ENCODE peak calls at places on chromosomes 13 and 19, in six cellular contexts. One of them, this sample, is unnamed.

GRCh38 chr19:52140077-52140710 is 456 bp upstream of the ZNF616 start:
- DNase-seq in HCT116: no peak
- DNase-seq in H1: no peak
- DNase-seq in HepG2: peak; percentile 54
- DNase-seq in K562: no peak
- DNase-seq in GM12878: no peak
- DNase-seq in this sample: no peak

GRCh38 chr13:96984061-96984508 is 10.2 kb downstream of the OXGR1 start:
- DNase-seq in HCT116: no peak
- DNase-seq in GM12878: peak; percentile 9
- DNase-seq in H1: no peak
- DNase-seq in K562: peak; percentile 11
- DNase-seq in HepG2: no peak
- DNase-seq in this sample: no peak

GRCh38 chr19:388691-389090 is 20.3 kb downstream of the C2CD4C start:
- DNase-seq in H1: no peak
- DNase-seq in HepG2: no peak
- DNase-seq in GM12878: no peak
- DNase-seq in K562: no peak
- DNase-seq in HCT116: no peak
- DNase-seq in this sample: no peak

GRCh38 chr13:28611021-28611420 is 47.9 kb upstream of the POMP start:
- DNase-seq in HCT116: no peak
- DNase-seq in HepG2: no peak
- DNase-seq in GM12878: no peak
- DNase-seq in H1: no peak
- DNase-seq in K562: no peak
- DNase-seq in this sample: no peak

GRCh38 chr13:96053003-96053703 is at the start of gene UGGT2:
- DNase-seq in HepG2: peak; percentile 85
- DNase-seq in H1: peak; percentile 59
- DNase-seq in HCT116: peak; percentile 91
- DNase-seq in K562: peak; percentile 95
- DNase-seq in GM12878: peak; percentile 64
- DNase-seq in this sample: peak; percentile 63

GRCh38 chr19:45668342-45668871 is 386 bp downstream of the GIPR start:
- DNase-seq in GM12878: no peak
- DNase-seq in K562: no peak
- DNase-seq in HepG2: no peak
- DNase-seq in HCT116: no peak
- DNase-seq in H1: no peak
- DNase-seq in this sample: no peak

GRCh38 chr13:69300131-69300530 is 807.5 kb upstream of the ATXN8OS start:
- DNase-seq in HCT116: no peak
- DNase-seq in K562: no peak
- DNase-seq in HepG2: no peak
- DNase-seq in H1: no peak
- DNase-seq in GM12878: no peak
- DNase-seq in this sample: no peak

GRCh38 chr13:31119966-31120733 is 41.6 kb downstream of the HSPH1 start:
- DNase-seq in GM12878: no peak
- DNase-seq in H1: no peak
- DNase-seq in HepG2: no peak
- DNase-seq in HCT116: no peak
- DNase-seq in K562: no peak
- DNase-seq in this sample: no peak

GRCh38 chr13:37211542-37211941 is 106.1 kb upstream of the CSNK1A1L start:
- DNase-seq in HCT116: no peak
- DNase-seq in GM12878: no peak
- DNase-seq in H1: no peak
- DNase-seq in HepG2: no peak
- DNase-seq in K562: no peak
- DNase-seq in this sample: no peak

GRCh38 chr13:24183741-24184182 is 23.2 kb downstream of the SPATA13 start:
- DNase-seq in H1: no peak
- DNase-seq in HepG2: peak; percentile 85
- DNase-seq in GM12878: no peak
- DNase-seq in K562: no peak
- DNase-seq in HCT116: no peak
- DNase-seq in this sample: no peak

GRCh38 chr19:34503546-34504272 is 22.2 kb downstream of the WTIP start:
- DNase-seq in K562: no peak
- DNase-seq in H1: no peak
- DNase-seq in HCT116: no peak
- DNase-seq in HepG2: no peak
- DNase-seq in GM12878: no peak
- DNase-seq in this sample: no peak

GRCh38 chr13:61664821-61665705 is 249.4 kb upstream of the PCDH20 start:
- DNase-seq in GM12878: no peak
- DNase-seq in H1: no peak
- DNase-seq in K562: no peak
- DNase-seq in HCT116: peak; percentile 10
- DNase-seq in HepG2: peak; percentile 90
- DNase-seq in this sample: no peak

GRCh38 chr19:27966390-27966816 is 1246.5 kb downstream of the UQCRFS1 start:
- DNase-seq in K562: peak; percentile 9
- DNase-seq in HCT116: no peak
- DNase-seq in H1: no peak
- DNase-seq in GM12878: no peak
- DNase-seq in HepG2: no peak
- DNase-seq in this sample: no peak

GRCh38 chr19:35601971-35602370 is 10.6 kb upstream of the HAUS5 start:
- DNase-seq in GM12878: no peak
- DNase-seq in K562: no peak
- DNase-seq in HepG2: no peak
- DNase-seq in HCT116: no peak
- DNase-seq in H1: no peak
- DNase-seq in this sample: no peak

GRCh38 chr13:108595416-108596257 is 33.8 kb upstream of the MYO16 start:
- DNase-seq in GM12878: no peak
- DNase-seq in HCT116: no peak
- DNase-seq in H1: no peak
- DNase-seq in HepG2: no peak
- DNase-seq in K562: no peak
- DNase-seq in this sample: no peak

GRCh38 chr19:45876411-45877197 is 9.3 kb downstream of the IRF2BP1 start:
- DNase-seq in HepG2: peak; percentile 77
- DNase-seq in GM12878: no peak
- DNase-seq in HCT116: no peak
- DNase-seq in H1: no peak
- DNase-seq in K562: peak; percentile 73
- DNase-seq in this sample: no peak

GRCh38 chr19:720691-721160 is 12.0 kb downstream of the PALM start:
- DNase-seq in GM12878: no peak
- DNase-seq in HCT116: no peak
- DNase-seq in H1: no peak
- DNase-seq in HepG2: peak; percentile 41
- DNase-seq in K562: no peak
- DNase-seq in this sample: no peak

GRCh38 chr19:54461201-54462071 is 2.1 kb downstream of the LENG9 start:
- DNase-seq in HepG2: no peak
- DNase-seq in H1: no peak
- DNase-seq in K562: no peak
- DNase-seq in HCT116: no peak
- DNase-seq in GM12878: no peak
- DNase-seq in this sample: no peak

GRCh38 chr19:46514589-46515289 is 19.1 kb upstream of the PNMA8B start:
- DNase-seq in HepG2: no peak
- DNase-seq in H1: no peak
- DNase-seq in HCT116: no peak
- DNase-seq in K562: no peak
- DNase-seq in GM12878: no peak
- DNase-seq in this sample: no peak

GRCh38 chr13:114309086-114309485 is 5.2 kb upstream of the CHAMP1 start:
- DNase-seq in K562: no peak
- DNase-seq in HCT116: no peak
- DNase-seq in GM12878: no peak
- DNase-seq in HepG2: no peak
- DNase-seq in H1: no peak
- DNase-seq in this sample: no peak

GRCh38 chr19:12034610-12035009 is 869 bp downstream of the ZNF433 start:
- DNase-seq in K562: no peak
- DNase-seq in H1: no peak
- DNase-seq in HepG2: no peak
- DNase-seq in HCT116: no peak
- DNase-seq in GM12878: no peak
- DNase-seq in this sample: no peak

GRCh38 chr13:81487151-81487550 is 1146.2 kb upstream of the SPRY2 start:
- DNase-seq in H1: peak; percentile 15
- DNase-seq in K562: no peak
- DNase-seq in HCT116: peak; percentile 35
- DNase-seq in HepG2: peak; percentile 24
- DNase-seq in GM12878: no peak
- DNase-seq in this sample: peak; percentile 59

GRCh38 chr19:17988161-17988560 is 19.8 kb upstream of the ARRDC2 start:
- DNase-seq in K562: no peak
- DNase-seq in GM12878: no peak
- DNase-seq in HCT116: no peak
- DNase-seq in H1: no peak
- DNase-seq in HepG2: no peak
- DNase-seq in this sample: no peak

GRCh38 chr13:76189882-76190519 is 553.9 kb downstream of the LMO7 start:
- DNase-seq in HCT116: no peak
- DNase-seq in H1: no peak
- DNase-seq in GM12878: no peak
- DNase-seq in HepG2: no peak
- DNase-seq in K562: no peak
- DNase-seq in this sample: no peak

GRCh38 chr19:41352609-41353465 is 885 bp downstream of the TGFB1 start:
- DNase-seq in GM12878: no peak
- DNase-seq in HCT116: no peak
- DNase-seq in K562: peak; percentile 84
- DNase-seq in H1: no peak
- DNase-seq in HepG2: peak; percentile 54
- DNase-seq in this sample: no peak

GRCh38 chr13:106649495-106649894 is 81.6 kb upstream of the ARGLU1 start:
- DNase-seq in GM12878: no peak
- DNase-seq in HCT116: no peak
- DNase-seq in K562: no peak
- DNase-seq in HepG2: no peak
- DNase-seq in H1: no peak
- DNase-seq in this sample: no peak

GRCh38 chr13:79988573-79988972 is 352.4 kb downstream of the SPRY2 start:
- DNase-seq in GM12878: no peak
- DNase-seq in K562: no peak
- DNase-seq in HCT116: no peak
- DNase-seq in HepG2: no peak
- DNase-seq in H1: no peak
- DNase-seq in this sample: no peak

GRCh38 chr13:79987323-79987722 is 353.6 kb downstream of the SPRY2 start:
- DNase-seq in H1: no peak
- DNase-seq in GM12878: no peak
- DNase-seq in HepG2: no peak
- DNase-seq in K562: no peak
- DNase-seq in HCT116: no peak
- DNase-seq in this sample: no peak

GRCh38 chr13:79987761-79988160 is 353.2 kb downstream of the SPRY2 start:
- DNase-seq in H1: no peak
- DNase-seq in GM12878: no peak
- DNase-seq in HCT116: no peak
- DNase-seq in HepG2: no peak
- DNase-seq in K562: no peak
- DNase-seq in this sample: no peak

GRCh38 chr13:79990048-79990447 is 350.9 kb downstream of the SPRY2 start:
- DNase-seq in H1: no peak
- DNase-seq in K562: no peak
- DNase-seq in HepG2: no peak
- DNase-seq in GM12878: no peak
- DNase-seq in HCT116: no peak
- DNase-seq in this sample: no peak

DNA sequence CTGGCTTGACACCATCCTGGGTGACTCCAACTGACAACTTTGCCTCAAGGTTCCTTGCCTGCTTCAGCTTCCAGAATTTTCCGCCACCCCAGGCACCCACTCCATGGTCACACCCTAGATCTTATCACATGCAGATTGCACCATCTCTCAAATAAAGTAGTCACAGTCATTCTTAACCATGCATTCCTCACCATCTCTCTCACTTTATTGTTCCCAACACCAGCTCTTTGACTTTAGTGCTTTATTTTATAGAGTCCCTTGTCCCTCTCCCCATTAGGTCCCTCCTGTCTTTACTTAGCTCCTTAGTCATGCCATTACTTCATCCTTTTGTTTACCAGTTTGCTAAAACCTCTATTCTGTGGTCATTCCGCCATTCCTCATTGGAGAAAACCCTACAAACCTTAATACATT is 351.7 kb downstream of the SPRY2 start:
- DNase-seq in K562: no peak
- DNase-seq in HCT116: no peak
- DNase-seq in GM12878: no peak
- DNase-seq in HepG2: no peak
- DNase-seq in H1: no peak
- DNase-seq in this sample: no peak
- H3K9ac ChIP-seq in K562: no peak overlapping the region
- H3K9ac ChIP-seq in HCT116: no peak overlapping the region
- H3K9ac ChIP-seq in GM12878: no peak overlapping the region
- H3K9ac ChIP-seq in HepG2: no peak overlapping the region
- H3K9ac ChIP-seq in H1: no peak overlapping the region
- H3K9ac ChIP-seq in this sample: no peak overlapping the region

DNA sequence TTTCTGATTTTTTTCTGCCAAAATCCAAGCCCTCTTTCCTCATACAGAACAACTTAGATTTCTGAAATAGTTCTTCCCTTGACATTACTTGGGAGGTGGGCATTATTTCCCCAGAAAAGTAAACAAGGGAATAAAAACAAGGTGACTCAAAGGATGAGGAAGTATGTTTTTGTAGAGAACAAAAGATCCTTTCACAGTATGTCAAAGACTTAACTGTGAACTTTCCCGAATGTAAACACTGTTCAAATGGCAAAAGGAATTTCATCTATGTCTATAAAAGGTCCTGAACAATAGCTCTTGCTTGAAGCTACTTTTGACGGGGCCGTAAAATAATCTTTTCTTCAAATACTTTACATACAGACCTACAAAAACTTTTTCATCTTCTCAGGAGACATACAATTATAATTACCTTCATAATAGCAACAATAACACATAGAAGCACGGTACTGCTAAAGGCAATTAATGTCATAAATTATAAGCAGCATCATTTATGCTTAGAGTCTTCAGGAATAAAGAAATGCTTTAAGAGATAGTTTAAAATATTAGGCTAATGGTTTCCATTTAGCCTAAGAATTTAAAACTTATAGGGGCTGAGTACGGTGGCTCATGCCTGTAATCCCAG is 191.1 kb downstream of the RGCC start:
- DNase-seq in HCT116: peak; percentile 80
- DNase-seq in GM12878: no peak
- DNase-seq in K562: no peak
- DNase-seq in H1: no peak
- DNase-seq in HepG2: peak; percentile 98
- DNase-seq in this sample: no peak
- TF ChIP-seq ZNF274 in HCT116: no peak
- TF ChIP-seq ZNF274 in GM12878: no peak
- TF ChIP-seq ZNF274 in K562: no peak
- TF ChIP-seq ZNF274 in H1: no peak
- TF ChIP-seq ZNF274 in HepG2: no peak
- TF ChIP-seq ZNF274 in this sample: no peak

GRCh38 chr13:21399741-21400140 is 59.4 kb downstream of the ZDHHC20 start:
- DNase-seq in GM12878: no peak
- DNase-seq in HepG2: no peak
- DNase-seq in H1: no peak
- DNase-seq in HCT116: peak; percentile 28
- DNase-seq in K562: no peak
- DNase-seq in this sample: no peak
- H3K4me3 ChIP-seq in GM12878: no peak overlapping the region
- H3K4me3 ChIP-seq in HepG2: no peak overlapping the region
- H3K4me3 ChIP-seq in H1: no peak overlapping the region
- H3K4me3 ChIP-seq in HCT116: no peak overlapping the region
- H3K4me3 ChIP-seq in K562: no peak overlapping the region
- H3K4me3 ChIP-seq in this sample: no peak overlapping the region

GRCh38 chr19:13099073-13099999 is 3.3 kb downstream of the LYL1 start:
- DNase-seq in GM12878: no peak
- DNase-seq in K562: peak; percentile 68
- DNase-seq in HCT116: no peak
- DNase-seq in H1: no peak
- DNase-seq in HepG2: no peak
- DNase-seq in this sample: no peak
- H3K9ac ChIP-seq in GM12878: no peak overlapping the region
- H3K9ac ChIP-seq in K562: peak overlapping the region; percentile 74
- H3K9ac ChIP-seq in HCT116: no peak overlapping the region
- H3K9ac ChIP-seq in H1: no peak overlapping the region
- H3K9ac ChIP-seq in HepG2: no peak overlapping the region
- H3K9ac ChIP-seq in this sample: no peak overlapping the region